ENCODE peak calls at places on chromosomes 12 and 14, in nine cellular contexts. Z is uterus, J is H1, U is tibial nerve, V is esophagus muscularis mucosa, I is stomach, H is vagina, O is endothelial cell of umbilical vein, Q is esophagus squamous epithelium. W is an unnamed sample.

GRCh38 chr12:25957898-25958253 is 606 bp upstream of the RASSF8 start:
- DNase-seq in Z (peak; percentile 42), J (no peak), U (no peak), V (no peak), I (no peak), H (no peak), O (peak; percentile 93), Q (no peak), W (no peak)

GRCh38 chr12:92030618-92031017 is 115.0 kb downstream of the BTG1 start:
- DNase-seq in Z (peak; percentile 37), J (no peak), U (no peak), V (no peak), I (peak; percentile 53), H (no peak), O (peak; percentile 40), Q (no peak), W (peak; percentile 45)

GRCh38 chr12:79255326-79255725 is 390.8 kb downstream of the SYT1 start:
- DNase-seq in Z (no peak), J (no peak), U (no peak), V (no peak), I (no peak), H (no peak), O (no peak), Q (no peak), W (no peak)

GRCh38 chr12:102518871-102519270 is 38.5 kb upstream of the IGF1 start:
- DNase-seq in Z (no peak), J (no peak), U (no peak), V (no peak), I (no peak), H (no peak), O (no peak), Q (no peak), W (no peak)

GRCh38 chr14:81246561-81247270 is 26.0 kb upstream of the GTF2A1 start:
- DNase-seq in Z (no peak), J (no peak), U (no peak), V (peak; percentile 45), I (no peak), H (no peak), O (no peak), Q (no peak), W (no peak)

GRCh38 chr14:37262649-37263048 is 64.9 kb downstream of the MIPOL1 start:
- DNase-seq in Z (no peak), J (no peak), U (no peak), V (no peak), I (no peak), H (no peak), O (no peak), Q (no peak), W (no peak)

GRCh38 chr14:54933006-54933405 is 30.4 kb upstream of the GCH1 start:
- DNase-seq in Z (no peak), J (no peak), U (no peak), V (no peak), I (no peak), H (no peak), O (no peak), Q (no peak), W (no peak)

GRCh38 chr14:103646189-103646588 is 17.2 kb downstream of the KLC1 start:
- DNase-seq in Z (no peak), J (no peak), U (no peak), V (no peak), I (no peak), H (no peak), O (no peak), Q (no peak), W (no peak)

GRCh38 chr14:96581902-96582640 is 79.9 kb downstream of the PAPOLA start:
- DNase-seq in Z (no peak), J (no peak), U (no peak), V (peak; percentile 84), I (no peak), H (peak; percentile 67), O (no peak), Q (no peak), W (no peak)

GRCh38 chr12:115096673-115097349 is 412.8 kb upstream of the TBX3 start:
- DNase-seq in Z (peak; percentile 59), J (no peak), U (no peak), V (no peak), I (no peak), H (no peak), O (no peak), Q (no peak), W (no peak)
- TF ChIP-seq POLR2A in Z (no peak), J (no peak), U (no peak), V (no peak), I (no peak), H (no peak), O (no peak), Q (no peak), W (no peak)

DNA sequence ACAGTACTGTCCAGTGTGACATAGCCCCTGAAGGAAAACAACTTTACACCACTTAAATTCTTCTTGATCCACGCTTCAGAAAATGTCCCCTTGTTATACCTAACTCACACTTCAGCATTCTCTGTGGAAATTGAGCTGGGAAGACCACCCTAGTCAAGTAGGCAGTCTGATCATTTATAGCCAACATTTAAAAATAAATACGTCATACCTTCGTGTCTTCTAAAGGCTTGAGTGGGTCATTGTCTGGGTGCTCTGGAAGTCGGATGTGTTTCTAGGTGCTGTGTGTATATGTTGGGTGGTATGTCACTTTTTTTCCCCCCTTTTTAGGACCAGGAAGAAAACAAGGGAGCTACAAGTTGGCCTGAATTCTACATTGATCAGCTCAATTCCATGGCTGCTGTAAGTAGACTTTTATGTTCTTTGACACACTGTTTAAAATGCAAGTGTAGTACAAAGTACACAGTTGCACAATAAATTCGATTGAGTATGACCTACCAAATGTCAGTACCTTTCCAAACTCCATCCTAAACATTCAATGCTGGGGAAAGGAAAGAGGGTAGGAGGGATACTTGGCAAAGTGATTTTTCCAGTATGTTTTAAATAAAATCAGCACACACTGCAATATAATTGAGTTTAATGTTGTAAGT is 126.6 kb downstream of the DAAM1 start:
- DNase-seq in Z (no peak), J (no peak), U (no peak), V (no peak), I (no peak), H (no peak), O (no peak), Q (no peak), W (no peak)
- H3K4me1 ChIP-seq in Z (no peaks in the 10 kb centered on the region), J (peaks cover 2% of the 10 kb centered on the region), U (peaks cover 15% of the 10 kb centered on the region), V (peaks cover 33% of the 10 kb centered on the region), I (no peaks in the 10 kb centered on the region), H (peaks cover 72% of the 10 kb centered on the region), O (peaks cover 2% of the 10 kb centered on the region), Q (no peaks in the 10 kb centered on the region), W (no peaks in the 10 kb centered on the region)

DNA sequence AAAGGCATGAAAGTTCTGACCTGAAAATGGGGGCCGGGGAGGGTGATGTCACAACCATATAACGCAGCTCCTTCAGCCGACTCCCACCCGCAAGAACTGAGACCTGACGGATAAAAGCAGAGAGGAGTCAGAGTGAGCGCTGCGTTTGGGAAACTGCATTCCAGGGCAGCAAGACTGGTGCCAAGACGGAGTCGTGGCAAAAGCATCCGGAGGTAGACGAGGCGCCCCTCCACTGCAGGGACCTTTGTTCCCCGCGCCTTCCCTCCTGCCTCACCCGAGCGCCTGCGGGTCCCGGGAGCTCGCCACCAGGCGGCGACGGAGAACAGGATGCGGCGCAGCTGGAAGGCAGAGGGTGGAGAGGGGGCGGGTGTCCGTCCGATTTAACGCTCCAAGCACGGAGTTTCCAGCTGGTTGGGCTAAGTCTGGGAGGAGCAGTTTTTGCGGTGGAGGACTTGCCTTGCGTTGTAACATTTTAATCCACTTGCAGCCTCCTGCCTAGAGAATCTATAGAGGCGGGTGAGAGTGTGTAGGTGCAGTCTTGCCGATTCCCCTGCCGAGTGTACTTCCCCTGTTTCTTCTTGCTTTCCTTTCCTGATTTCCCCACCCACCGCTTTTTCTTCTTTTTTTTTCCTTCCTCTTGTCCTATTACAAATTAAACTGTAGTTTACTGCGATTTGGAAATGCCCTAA is 1.2 kb upstream of the CPNE8 start:
- DNase-seq in Z (peak; percentile 86), J (peak; percentile 65), U (peak; percentile 79), V (peak; percentile 94), I (peak; percentile 76), H (no peak), O (peak; percentile 84), Q (peak; percentile 9), W (peak; percentile 72)
- TF ChIP-seq CTCF in Z (peak; percentile 89), J (peak; percentile 85), U (peak; percentile 92), V (peak; percentile 85), I (peak; percentile 77), H (peak; percentile 88), O (peak; percentile 95), Q (peak; percentile 76), W (peak; percentile 73)

GRCh38 chr12:6975297-6976032 is 4.8 kb downstream of the EMG1 start:
- DNase-seq in Z (no peak), J (no peak), U (no peak), V (no peak), I (no peak), H (no peak), O (no peak), Q (no peak), W (no peak)
- TF ChIP-seq POLR2A in Z (no peak), J (peak; percentile 31), U (no peak), V (no peak), I (no peak), H (no peak), O (peak; percentile 4), Q (no peak), W (no peak)

GRCh38 chr14:89407856-89408255 is 9.2 kb downstream of the FOXN3 start:
- DNase-seq in Z (no peak), J (no peak), U (no peak), V (no peak), I (no peak), H (no peak), O (no peak), Q (no peak), W (no peak)
- H3K4me1 ChIP-seq in Z (peaks cover 6% of the 10 kb centered on the region), J (peaks cover 12% of the 10 kb centered on the region), U (peaks cover 19% of the 10 kb centered on the region), V (peaks cover 42% of the 10 kb centered on the region), I (peaks cover 39% of the 10 kb centered on the region), H (peaks cover 93% of the 10 kb centered on the region), O (peaks cover 10% of the 10 kb centered on the region), Q (peaks cover 30% of the 10 kb centered on the region), W (peaks cover 10% of the 10 kb centered on the region)

DNA sequence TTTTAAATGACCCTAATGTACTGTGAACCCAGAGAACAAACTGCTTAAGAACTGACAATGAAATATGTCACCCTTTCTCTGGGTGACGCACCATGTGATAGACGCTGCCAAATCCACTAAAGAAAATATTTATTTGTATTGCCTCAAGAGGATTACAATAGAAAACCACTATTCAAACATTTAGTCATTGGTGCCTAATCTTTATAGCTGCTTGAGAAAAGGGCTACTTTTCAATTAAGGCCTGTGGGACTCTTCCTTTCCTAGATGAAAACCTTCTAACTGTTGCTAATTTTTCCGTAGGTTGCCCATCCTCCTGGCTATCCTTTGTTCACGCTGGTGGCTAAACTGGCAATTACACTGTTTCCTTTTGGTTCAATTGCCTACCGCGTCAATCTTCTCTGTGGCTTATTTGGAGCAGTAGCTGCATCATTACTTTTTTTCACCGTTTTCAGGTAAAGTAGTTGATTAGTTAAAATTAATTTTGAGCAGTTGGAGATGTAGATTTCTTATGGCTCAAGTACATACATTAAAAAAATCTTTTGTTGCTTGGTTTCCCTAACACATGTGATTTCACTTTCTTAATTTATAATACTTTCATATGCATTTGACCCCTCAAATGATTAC is 6.0 kb downstream of the TMEM260 start:
- DNase-seq in Z (no peak), J (no peak), U (no peak), V (no peak), I (no peak), H (no peak), O (no peak), Q (no peak), W (no peak)
- TF ChIP-seq CTCF in Z (no peak), J (no peak), U (no peak), V (no peak), I (no peak), H (no peak), O (no peak), Q (no peak), W (no peak)

GRCh38 chr12:53838978-53839377 is 87.2 kb upstream of the CISTR start:
- DNase-seq in Z (no peak), J (no peak), U (no peak), V (no peak), I (no peak), H (no peak), O (no peak), Q (no peak), W (no peak)
- TF ChIP-seq POLR2A in Z (no peak), J (no peak), U (no peak), V (no peak), I (no peak), H (no peak), O (no peak), Q (no peak), W (no peak)